ENCODE peak calls at places on chromosomes 4 and X, in five cellular contexts. R is fibroblast of the aortic adventitia; E is stimulated activated CD4-positive, alpha-beta T cell treated with anti-CD3 and anti-CD28 coated beads, TNF-alpha, amount 100 ng/mL, for 4 hours; O is A172; B is hepatocyte. F is an unnamed sample.

GRCh38 chr4:119629142-119629471 is 503 bp upstream of the PDE5A start:
- DNase-seq in R (no peak), E (no peak), O (no peak), B (no peak), F (no peak)

GRCh38 chr4:130424211-130424610 is 1328.3 kb downstream of the C4orf33 start:
- DNase-seq in R (no peak), E (no peak), O (no peak), B (no peak), F (no peak)

GRCh38 chr4:30746735-30747134 is 26.6 kb downstream of the PCDH7 start:
- DNase-seq in R (no peak), E (no peak), O (no peak), B (no peak), F (no peak)

GRCh38 chr4:5156677-5157076 is 105.4 kb downstream of the STK32B start:
- DNase-seq in R (no peak), E (no peak), O (no peak), B (no peak), F (no peak)

GRCh38 chrX:153667281-153667831 is 6.3 kb downstream of the PNCK start:
- DNase-seq in R (no peak), E (no peak), O (no peak), B (no peak), F (no peak)

GRCh38 chr4:65635051-65635821 is 35.1 kb downstream of the EPHA5 start:
- DNase-seq in R (peak; percentile 10), E (no peak), O (no peak), B (no peak), F (no peak)

GRCh38 chr4:158170691-158171455 is 2.0 kb downstream of the GASK1B start:
- DNase-seq in R (no peak), E (no peak), O (peak; percentile 83), B (peak; percentile 81), F (no peak)

GRCh38 chrX:77502951-77503525 is 55.8 kb downstream of the FGF16 start:
- DNase-seq in R (no peak), E (no peak), O (no peak), B (no peak), F (no peak)

GRCh38 chr4:78938868-78939666 is at the start of gene PAQR3:
- DNase-seq in R (peak; percentile 68), E (peak; percentile 67), O (peak; percentile 43), B (peak; percentile 95), F (peak; percentile 89)

GRCh38 chrX:31266172-31267076 is 194.6 kb upstream of the FTHL17 start:
- DNase-seq in R (no peak), E (no peak), O (peak; percentile 36), B (peak; percentile 62), F (peak; percentile 16)

GRCh38 chr4:184324939-184325477 is 107.3 kb upstream of the ENPP6 start:
- DNase-seq in R (no peak), E (no peak), O (no peak), B (no peak), F (no peak)

F was measured in activated T-cell treated with anti-CD3 and anti-CD28 coated beads, Interleukin-2, amount 50 U/mL, for 1 hour.